ENCODE peak calls at places on chromosomes 4 and X, in eight cellular contexts. E is left ventricle myocardium inferior, Y is heart right ventricle, A is OCI-LY7, S is foreskin keratinocyte, H is testis, V is upper lobe of right lung, D is thoracic aorta. Z is an unnamed sample.
A peak's percentile ranks its signal among the peaks of the same experiment; 100 is the strongest.

GRCh38 chr4:66930216-66930615 is 615.1 kb downstream of the CENPC start:
- DNase-seq in H (no peak), S (no peak), Y (no peak), D (no peak), E (no peak), A (no peak), V (no peak), Z (no peak)

GRCh38 chr4:138188406-138189084 is 53.6 kb downstream of the SLC7A11 start:
- DNase-seq in S (peak; percentile 84), D (no peak), E (no peak), A (no peak), H (no peak), Y (no peak), V (no peak), Z (peak; percentile 46)

GRCh38 chrX:109902665-109903064 is 100.2 kb upstream of the TMEM164 start:
- DNase-seq in A (no peak), S (no peak), V (no peak), Y (no peak), H (no peak), D (no peak), E (no peak), Z (no peak)

GRCh38 chr4:37648084-37648817 is 37.9 kb downstream of the RELL1 start:
- DNase-seq in V (peak; percentile 67), H (peak; percentile 26), D (no peak), A (no peak), S (peak; percentile 76), E (peak; percentile 36), Y (peak; percentile 75), Z (peak; percentile 86)

GRCh38 chrX:38817004-38817703 is 15.9 kb downstream of the MID1IP1 start:
- DNase-seq in H (peak; percentile 41), A (no peak), E (peak; percentile 53), D (no peak), V (peak; percentile 58), Y (peak; percentile 64), S (no peak), Z (no peak)

GRCh38 chr4:124459922-124460301 is 252.6 kb downstream of the ANKRD50 start:
- DNase-seq in D (no peak), H (no peak), E (no peak), V (no peak), S (no peak), A (no peak), Y (no peak), Z (no peak)

GRCh38 chrX:119410854-119411253 is 11.7 kb downstream of the SLC25A43 start:
- DNase-seq in S (no peak), E (no peak), A (no peak), Y (no peak), V (no peak), H (no peak), D (no peak), Z (no peak)

GRCh38 chr4:24655326-24655725 is 71.0 kb upstream of the DHX15 start:
- DNase-seq in D (no peak), S (no peak), Y (no peak), V (no peak), H (no peak), A (no peak), E (no peak), Z (no peak)

GRCh38 chr4:157204634-157205244 is 15.8 kb upstream of the GRIA2 start:
- DNase-seq in S (no peak), A (no peak), Y (no peak), D (no peak), H (peak; percentile 84), E (no peak), V (peak; percentile 76), Z (no peak)
- TF ChIP-seq CTCF in S (peak; percentile 52), A (peak; percentile 57), Y (no peak), D (no peak), H (peak; percentile 30), E (peak; percentile 27), V (peak; percentile 56), Z (peak; percentile 18)

DNA sequence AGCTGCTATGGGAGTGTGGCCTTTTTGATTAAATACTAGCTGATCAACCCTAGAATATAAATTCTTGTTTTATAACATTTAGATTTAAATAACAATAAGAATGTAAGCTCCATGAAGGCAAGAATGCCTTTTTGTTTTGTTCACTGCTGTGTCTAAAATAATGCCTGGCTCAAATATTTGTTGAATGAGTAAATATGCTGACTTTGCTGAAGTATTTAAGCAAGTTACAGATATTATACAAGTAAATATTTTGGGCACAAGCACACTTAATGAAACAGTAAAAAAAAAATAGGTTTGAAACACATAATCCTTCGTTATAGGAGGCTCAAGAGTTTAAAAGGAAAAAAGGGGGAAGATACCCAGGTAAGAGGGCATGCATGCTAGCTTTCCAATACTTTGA is 24.1 kb downstream of the FABP2 start:
- DNase-seq in D (no peak), V (no peak), S (no peak), Y (no peak), H (no peak), E (no peak), A (no peak), Z (no peak)
- H3K27ac ChIP-seq in D (no peak overlapping the region), V (no peak overlapping the region), S (no peak overlapping the region), Y (no peak overlapping the region), H (no peak overlapping the region), E (peak overlapping the region; percentile 98), A (no peak overlapping the region), Z (no peak overlapping the region)

DNA sequence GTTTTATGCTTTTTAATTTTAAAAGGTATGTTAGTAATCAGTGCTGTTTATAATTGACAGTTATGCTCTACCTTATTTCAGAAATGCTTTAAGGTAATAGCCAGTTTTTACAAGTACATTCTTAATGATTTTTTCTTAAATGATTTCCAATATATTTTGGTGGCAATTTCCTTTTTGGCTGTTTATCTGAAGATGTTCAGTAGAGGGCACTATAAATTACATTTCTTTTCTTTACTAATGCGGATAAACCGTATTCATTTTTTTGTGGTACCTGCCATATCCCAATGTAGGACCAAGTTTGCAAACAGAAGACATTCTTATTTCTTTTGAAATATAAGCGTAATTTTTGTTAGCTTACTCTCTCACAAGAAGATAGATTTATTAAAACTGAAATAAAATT is 65.4 kb downstream of the CCKAR start:
- DNase-seq in Y (no peak), D (no peak), V (no peak), H (no peak), E (no peak), A (no peak), S (no peak), Z (no peak)
- TF ChIP-seq CTCF in Y (no peak), D (no peak), V (no peak), H (no peak), E (no peak), A (peak; percentile 69), S (peak; percentile 44), Z (no peak)

DNA sequence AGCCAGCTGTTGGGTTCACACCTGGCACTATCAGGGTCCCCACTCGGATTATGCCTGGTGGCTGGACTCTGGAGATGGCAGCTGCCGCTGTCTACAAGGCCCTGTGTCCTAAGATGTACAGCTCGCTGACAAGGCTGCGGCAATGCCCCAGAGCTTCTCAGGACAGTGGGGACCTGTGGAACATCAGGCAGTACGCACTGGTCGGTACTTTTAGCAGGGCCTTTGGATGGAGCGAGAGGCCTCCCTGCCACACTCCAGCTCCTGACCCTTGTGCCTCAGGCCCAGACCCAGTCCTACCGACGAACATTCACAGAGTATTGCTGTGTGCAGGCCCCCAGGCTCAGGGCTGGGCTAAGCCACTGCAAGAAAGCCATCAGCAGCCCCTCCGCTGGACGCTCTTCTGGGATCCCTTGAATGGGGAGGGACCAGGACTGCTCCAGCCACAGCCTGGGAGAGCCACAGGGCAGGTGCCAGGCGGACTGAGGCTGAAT is 45.7 kb upstream of the HMX1 start:
- DNase-seq in E (no peak), H (no peak), S (no peak), Y (no peak), V (peak; percentile 54), D (no peak), A (no peak), Z (no peak)
- H3K27ac ChIP-seq in E (no peak overlapping the region), H (no peak overlapping the region), S (no peak overlapping the region), Y (no peak overlapping the region), V (no peak overlapping the region), D (no peak overlapping the region), A (no peak overlapping the region), Z (no peak overlapping the region)

GRCh38 chr4:151739118-151739517 is 21.7 kb downstream of the GATB start:
- DNase-seq in Y (no peak), S (no peak), H (no peak), D (no peak), A (no peak), V (no peak), E (no peak), Z (no peak)
- TF ChIP-seq CTCF in Y (no peak), S (no peak), H (no peak), D (no peak), A (no peak), V (no peak), E (no peak), Z (no peak)

Z was measured in RWPE1.